ENCODE peak calls at places on chromosomes 7 and 10, in five cellular contexts. D is A549, Z is IMR-90, F is GM12878, Q is K562. B is an unnamed sample.

GRCh38 chr10:110680473-110681020 is 36.4 kb downstream of the RBM20 start:
- DNase-seq in D (no peak), F (no peak), Q (no peak), Z (no peak), B (no peak)

GRCh38 chr10:118163227-118163626 is 116.5 kb upstream of the RAB11FIP2 start:
- DNase-seq in D (no peak), Z (no peak), F (no peak), Q (no peak), B (no peak)

GRCh38 chr7:27143022-27143949 is at the start of gene HOXA5:
- DNase-seq in Q (no peak), F (no peak), Z (peak), D (peak), B (peak)

GRCh38 chr7:131090188-131090587 is 237.5 kb upstream of the MKLN1 start:
- DNase-seq in Q (no peak), D (no peak), Z (no peak), F (no peak), B (no peak)

GRCh38 chr7:135291809-135292253 is 58.2 kb downstream of the STRA8 start:
- DNase-seq in Z (peak), D (peak), F (no peak), Q (no peak), B (no peak)

GRCh38 chr10:36066850-36067249 is 424.8 kb upstream of the FZD8 start:
- DNase-seq in Q (no peak), F (no peak), Z (no peak), D (no peak), B (no peak)

GRCh38 chr7:35707422-35707821 is 12.5 kb upstream of the HERPUD2 start:
- DNase-seq in Q (no peak), F (no peak), D (no peak), Z (peak), B (no peak)

GRCh38 chr10:102229810-102230263 is 3.7 kb downstream of the ELOVL3 start:
- DNase-seq in F (peak), D (peak), Q (peak), Z (peak), B (peak)

GRCh38 chr7:45978010-45978681 is 57.1 kb upstream of the IGFBP3 start:
- DNase-seq in Z (peak), Q (peak), D (peak), F (peak), B (no peak)

GRCh38 chr10:42987121-42987541 is 89.7 kb upstream of the RET start:
- DNase-seq in Z (no peak), Q (no peak), F (no peak), D (no peak), B (no peak)

GRCh38 chr10:3757250-3757637 is 27.8 kb downstream of the KLF6 start:
- DNase-seq in F (no peak), Q (no peak), D (no peak), Z (no peak), B (no peak)

GRCh38 chr7:40232242-40232929 is 97.6 kb downstream of the SUGCT start:
- DNase-seq in F (no peak), Q (peak), D (peak), Z (peak), B (peak)

GRCh38 chr10:44988957-44989620 is 10.5 kb upstream of the DEPP1 start:
- DNase-seq in Z (no peak), F (no peak), D (no peak), Q (no peak), B (no peak)

GRCh38 chr10:100370561-100370975 is 23.5 kb downstream of the SCD start:
- DNase-seq in Q (peak), Z (peak), F (no peak), D (peak), B (no peak)

GRCh38 chr10:34200355-34200901 is 614.7 kb downstream of the PARD3 start:
- DNase-seq in Z (no peak), Q (no peak), F (no peak), D (no peak), B (peak)

GRCh38 chr7:43700059-43700501 is 29.2 kb downstream of the COA1 start:
- DNase-seq in Z (peak), D (peak), F (no peak), Q (peak), B (peak)

GRCh38 chr10:49165259-49165658 is 22.9 kb downstream of the TMEM273 start:
- DNase-seq in D (no peak), Q (no peak), F (no peak), Z (no peak), B (no peak)

GRCh38 chr7:67620216-67620933 is 623.7 kb downstream of the TYW1 start:
- DNase-seq in F (no peak), Q (no peak), Z (no peak), D (no peak), B (no peak)

GRCh38 chr7:115676080-115676479 is 354.5 kb downstream of the TFEC start:
- DNase-seq in D (peak), Q (peak), F (no peak), Z (peak), B (no peak)

GRCh38 chr7:29410981-29411380 is 152.7 kb upstream of the PRR15 start:
- DNase-seq in Z (no peak), Q (no peak), F (no peak), D (no peak), B (no peak)

GRCh38 chr7:110775046-110775445 is 315.9 kb upstream of the LRRN3 start:
- DNase-seq in D (no peak), Q (no peak), F (no peak), Z (peak), B (no peak)

GRCh38 chr7:149723082-149723767 is 50.2 kb downstream of the ZNF467 start:
- DNase-seq in Z (no peak), F (no peak), D (no peak), Q (no peak), B (no peak)

GRCh38 chr7:122600630-122601029 is 98.3 kb downstream of the RNF133 start:
- DNase-seq in D (no peak), Z (no peak), F (no peak), Q (no peak), B (no peak)

GRCh38 chr10:35768731-35769130 is 126.6 kb upstream of the FZD8 start:
- DNase-seq in Z (no peak), F (no peak), Q (no peak), D (no peak), B (no peak)

GRCh38 chr10:124606822-124607221 is 137.4 kb downstream of the FAM53B start:
- DNase-seq in Q (no peak), Z (no peak), D (no peak), F (no peak), B (no peak)

GRCh38 chr10:69867699-69868558 is 66.2 kb downstream of the COL13A1 start:
- DNase-seq in Q (no peak), Z (no peak), F (no peak), D (no peak), B (no peak)

GRCh38 chr7:140261522-140261921 is 84.7 kb upstream of the KDM7A start:
- DNase-seq in D (no peak), F (no peak), Q (no peak), Z (no peak), B (no peak)

GRCh38 chr7:130793855-130794618 is 60.0 kb upstream of the KLF14 start:
- DNase-seq in D (peak), Z (peak), F (no peak), Q (peak), B (no peak)

GRCh38 chr10:73810735-73811465 is 498 bp downstream of the NDST2 start:
- DNase-seq in Z (no peak), D (peak), F (no peak), Q (peak), B (no peak)

GRCh38 chr7:150411606-150412005 is 32.5 kb downstream of the ZNF775 start:
- DNase-seq in F (no peak), Q (no peak), D (no peak), Z (no peak), B (no peak)

GRCh38 chr10:67818323-67818722 is 19.7 kb downstream of the DNAJC12 start:
- DNase-seq in Q (no peak), F (no peak), Z (peak), D (peak), B (no peak)

GRCh38 chr10:82249141-82249540 is 374.1 kb downstream of the NRG3 start:
- DNase-seq in Q (no peak), Z (no peak), F (no peak), D (no peak), B (no peak)

GRCh38 chr10:125739994-125740679 is 20.6 kb downstream of the EDRF1 start:
- DNase-seq in Q (no peak), F (no peak), D (no peak), Z (no peak), B (no peak)

GRCh38 chr10:116771101-116771705 is 28.8 kb upstream of the HSPA12A start:
- DNase-seq in F (no peak), Q (no peak), D (peak), Z (peak), B (no peak)

GRCh38 chr7:21175714-21176113 is 252.2 kb upstream of the SP4 start:
- DNase-seq in Q (no peak), D (no peak), F (no peak), Z (no peak), B (no peak)

GRCh38 chr10:73925539-73925938 is 14.6 kb downstream of the PLAU start:
- DNase-seq in Z (no peak), Q (no peak), F (no peak), D (no peak), B (no peak)

GRCh38 chr7:138258194-138258554 is 181.9 kb downstream of the AKR1D1 start:
- DNase-seq in F (no peak), Q (no peak), Z (no peak), D (no peak), B (no peak)

GRCh38 chr7:138254444-138254843 is 178.2 kb downstream of the AKR1D1 start:
- DNase-seq in Q (peak), D (no peak), F (no peak), Z (no peak), B (no peak)

GRCh38 chr7:138257459-138258193 is 181.4 kb downstream of the AKR1D1 start:
- DNase-seq in D (no peak), Z (no peak), Q (peak), F (no peak), B (no peak)

DNA sequence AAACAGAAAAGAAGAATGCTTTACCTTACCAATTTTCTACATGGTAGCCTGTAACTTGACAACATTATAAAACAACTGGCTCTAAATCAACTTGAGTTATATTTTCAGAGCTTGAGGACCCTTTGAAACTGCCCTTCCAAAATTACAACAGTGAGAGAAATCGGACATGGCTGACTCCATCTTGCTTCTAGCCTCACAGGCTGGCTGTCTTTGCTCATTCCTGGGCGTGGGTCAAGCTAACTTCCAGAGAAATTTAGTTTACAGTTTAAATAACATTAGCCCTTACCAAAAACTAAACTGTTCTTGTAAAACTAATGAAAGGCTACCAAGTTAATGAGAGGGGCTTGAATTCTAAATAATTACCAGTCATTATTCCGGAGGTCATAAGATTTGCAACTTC is 183.4 kb downstream of the AKR1D1 start:
- DNase-seq in D (no peak), Q (no peak), F (no peak), Z (no peak), B (no peak)
- TF ChIP-seq RCOR1 in D (no peak), Q (no peak), F (no peak), Z (no peak), B (no peak)

GRCh38 chr7:157514306-157514705 is 177.5 kb downstream of the DNAJB6 start:
- DNase-seq in Q (no peak), F (no peak), Z (no peak), D (no peak), B (no peak)

GRCh38 chr7:157513162-157513621 is 176.4 kb downstream of the DNAJB6 start:
- DNase-seq in F (no peak), Q (peak), Z (no peak), D (peak), B (no peak)

GRCh38 chr7:157514746-157515145 is 177.9 kb downstream of the DNAJB6 start:
- DNase-seq in F (no peak), Z (no peak), Q (no peak), D (no peak), B (no peak)

GRCh38 chr7:157515342-157516041 is 178.7 kb downstream of the DNAJB6 start:
- DNase-seq in Z (no peak), Q (no peak), D (no peak), F (no peak), B (no peak)

GRCh38 chr7:157513682-157514081 is 176.9 kb downstream of the DNAJB6 start:
- DNase-seq in Z (no peak), Q (no peak), D (no peak), F (no peak), B (no peak)
- TF ChIP-seq RCOR1 in Z (no peak), Q (no peak), D (no peak), F (no peak), B (no peak)

GRCh38 chr7:12229046-12229445 is 18.0 kb downstream of the TMEM106B start:
- DNase-seq in D (no peak), F (no peak), Z (peak), Q (no peak), B (no peak)
- TF ChIP-seq RCOR1 in D (no peak), F (no peak), Z (no peak), Q (no peak), B (no peak)

DNA sequence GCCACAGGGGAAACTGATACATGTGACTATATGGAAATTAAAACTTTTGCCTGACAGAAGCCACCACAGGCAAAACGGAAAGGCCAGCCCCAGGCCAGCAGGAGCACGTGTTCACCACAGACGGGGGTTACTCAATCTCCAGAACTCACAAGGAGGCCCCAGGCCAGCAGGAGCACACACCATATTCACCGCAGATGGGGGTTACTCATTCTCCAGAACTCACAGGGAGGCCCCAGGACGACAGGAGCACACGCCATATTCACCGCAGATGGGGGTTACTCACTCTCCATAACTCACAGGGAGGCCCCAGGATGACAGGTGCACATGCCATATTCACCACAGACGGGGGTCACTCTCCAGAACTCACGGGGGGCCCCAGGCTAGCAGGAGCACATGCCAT is 61.5 kb downstream of the NKX6-2 start:
- DNase-seq in F (no peak), D (no peak), Z (peak), Q (no peak), B (no peak)
- TF ChIP-seq RCOR1 in F (no peak), D (no peak), Z (peak), Q (no peak), B (no peak)

DNA sequence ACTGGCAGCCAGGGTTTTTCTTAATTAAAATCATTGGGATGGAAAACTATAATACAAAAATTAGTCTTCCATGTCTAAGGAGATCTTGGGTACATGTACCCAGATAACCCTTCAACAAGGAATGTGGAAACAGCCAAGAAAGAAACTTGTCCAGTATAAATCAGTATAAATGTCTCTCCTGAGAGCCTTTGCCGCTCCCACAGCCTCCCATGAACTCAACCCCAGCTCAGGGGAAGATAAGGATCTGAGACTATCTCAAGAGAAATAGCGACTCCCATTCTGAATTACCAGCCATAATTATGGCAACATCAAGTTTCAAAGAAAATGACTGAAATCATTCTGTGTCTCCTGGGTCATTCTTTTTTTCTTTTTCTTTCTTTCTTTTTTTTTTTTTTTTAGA is 32.6 kb upstream of the AFAP1L2 start:
- DNase-seq in F (no peak), Z (no peak), Q (no peak), D (no peak), B (no peak)
- TF ChIP-seq RCOR1 in F (no peak), Z (no peak), Q (no peak), D (no peak), B (no peak)

B was measured in SK-N-SH.